ENCODE peak calls at places on chromosomes 4 and X, in seven cellular contexts. S is omental fat pad; A is kidney glomerular epithelial cell; K is Caki2; P is HEK293T; Y is heart right ventricle; C is activated effector memory CD4-positive, alpha-beta T cell treated with Interleukin-2 at 50 U/mL for 16 hours. I is an unnamed sample.

GRCh38 chrX:31099536-31100090 is 27.8 kb upstream of the FTHL17 start:
- DNase-seq in S (no peak), A (no peak), K (no peak), P (no peak), Y (no peak), C (no peak), I (no peak)

GRCh38 chrX:106716004-106716403 is 10.5 kb upstream of the RNF128 start:
- DNase-seq in S (no peak), A (no peak), K (no peak), P (no peak), Y (no peak), C (no peak), I (no peak)

GRCh38 chr4:122152699-122153328 is 683 bp downstream of the BLTP1 start:
- DNase-seq in S (peak), A (peak), K (no peak), P (peak), Y (peak), C (no peak), I (peak)

GRCh38 chr4:169064281-169064680 is 54.2 kb upstream of the CBR4 start:
- DNase-seq in S (no peak), A (no peak), K (no peak), P (no peak), Y (no peak), C (no peak), I (no peak)

GRCh38 chr4:177033130-177033529 is 240.4 kb upstream of the VEGFC start:
- DNase-seq in S (no peak), A (no peak), K (no peak), P (peak), Y (no peak), C (no peak), I (no peak)

GRCh38 chr4:59848457-59848856 is 1351.7 kb upstream of the ADGRL3 start:
- DNase-seq in S (no peak), A (no peak), K (no peak), P (no peak), Y (no peak), C (no peak), I (no peak)

GRCh38 chrX:149707147-149707901 is 4.5 kb upstream of the MAGEA11 start:
- DNase-seq in S (no peak), A (no peak), K (no peak), P (no peak), Y (no peak), C (no peak), I (no peak)

GRCh38 chrX:84186603-84187358 is 1.2 kb downstream of the RPS6KA6 start:
- DNase-seq in S (no peak), A (no peak), K (peak), P (peak), Y (no peak), C (no peak), I (no peak)

GRCh38 chr4:47213971-47214370 is 182.6 kb downstream of the GABRB1 start:
- DNase-seq in S (no peak), A (peak), K (peak), P (no peak), Y (no peak), C (no peak), I (no peak)